ENCODE peak calls at places on chromosomes 13 and 19, in eight cellular contexts. D is neural progenitor cell, F is kidney, N is PC-3, S is GM23248, B is IMR-90, R is mesendoderm, Z is fibroblast of lung. W is an unnamed sample.

GRCh38 chr13:30898721-30899188 is 7.3 kb upstream of the MEDAG start:
- DNase-seq in D (no peak), F (no peak), N (peak; percentile 32), S (peak; percentile 97), B (peak; percentile 98), R (peak; percentile 33), Z (peak; percentile 97), W (no peak)

GRCh38 chr13:111857846-111858560 is 208.9 kb upstream of the SOX1 start:
- DNase-seq in D (no peak), F (no peak), N (no peak), S (no peak), B (no peak), R (no peak), Z (no peak), W (no peak)

GRCh38 chr19:12779162-12779993 is 4.0 kb upstream of the HOOK2 start:
- DNase-seq in D (peak; percentile 45), F (peak; percentile 91), N (peak; percentile 27), S (peak; percentile 88), B (peak; percentile 77), R (peak; percentile 71), Z (peak; percentile 85), W (no peak)

GRCh38 chr13:43374621-43375020 is 351.2 kb downstream of the DNAJC15 start:
- DNase-seq in D (no peak), F (no peak), N (no peak), S (peak; percentile 75), B (peak; percentile 64), R (no peak), Z (peak; percentile 89), W (no peak)

GRCh38 chr13:74128171-74128767 is 5.9 kb downstream of the KLF12 start:
- DNase-seq in D (no peak), F (peak; percentile 8), N (no peak), S (peak; percentile 65), B (peak; percentile 64), R (peak; percentile 10), Z (peak; percentile 90), W (no peak)

GRCh38 chr19:15779756-15780476 is 7.5 kb upstream of the OR10H5 start:
- DNase-seq in D (no peak), F (peak; percentile 88), N (peak; percentile 9), S (peak; percentile 24), B (no peak), R (no peak), Z (peak; percentile 18), W (peak; percentile 42)

GRCh38 chr19:23314505-23315241 is 64.5 kb upstream of the ZNF724 start:
- DNase-seq in D (no peak), F (no peak), N (no peak), S (no peak), B (no peak), R (no peak), Z (no peak), W (no peak)

GRCh38 chr13:22801402-22802003 is 379.3 kb upstream of the SGCG start:
- DNase-seq in D (peak; percentile 38), F (no peak), N (no peak), S (peak; percentile 34), B (peak; percentile 5), R (peak; percentile 50), Z (no peak), W (no peak)

GRCh38 chr13:57557979-57558529 is 73.5 kb upstream of the PCDH17 start:
- DNase-seq in D (peak; percentile 67), F (no peak), N (peak; percentile 6), S (peak; percentile 4), B (no peak), R (peak; percentile 69), Z (peak; percentile 1), W (peak; percentile 3)

GRCh38 chr13:94328336-94329041 is 151.0 kb downstream of the DCT start:
- DNase-seq in D (no peak), F (no peak), N (no peak), S (no peak), B (no peak), R (no peak), Z (no peak), W (no peak)

GRCh38 chr19:4972509-4973230 is 3.8 kb downstream of the KDM4B start:
- DNase-seq in D (no peak), F (no peak), N (peak; percentile 91), S (peak; percentile 88), B (peak; percentile 69), R (no peak), Z (peak; percentile 62), W (no peak)

GRCh38 chr19:4971424-4971793 is 2.5 kb downstream of the KDM4B start:
- DNase-seq in D (no peak), F (no peak), N (peak; percentile 60), S (peak; percentile 55), B (no peak), R (peak; percentile 78), Z (no peak), W (no peak)

GRCh38 chr19:4969772-4970531 is 1.0 kb downstream of the KDM4B start:
- DNase-seq in D (peak; percentile 31), F (no peak), N (peak; percentile 51), S (peak; percentile 73), B (no peak), R (no peak), Z (peak; percentile 23), W (no peak)

GRCh38 chr19:4970558-4971423 is 1.9 kb downstream of the KDM4B start:
- DNase-seq in D (peak; percentile 65), F (no peak), N (peak; percentile 49), S (peak; percentile 56), B (no peak), R (peak; percentile 33), Z (no peak), W (no peak)

DNA sequence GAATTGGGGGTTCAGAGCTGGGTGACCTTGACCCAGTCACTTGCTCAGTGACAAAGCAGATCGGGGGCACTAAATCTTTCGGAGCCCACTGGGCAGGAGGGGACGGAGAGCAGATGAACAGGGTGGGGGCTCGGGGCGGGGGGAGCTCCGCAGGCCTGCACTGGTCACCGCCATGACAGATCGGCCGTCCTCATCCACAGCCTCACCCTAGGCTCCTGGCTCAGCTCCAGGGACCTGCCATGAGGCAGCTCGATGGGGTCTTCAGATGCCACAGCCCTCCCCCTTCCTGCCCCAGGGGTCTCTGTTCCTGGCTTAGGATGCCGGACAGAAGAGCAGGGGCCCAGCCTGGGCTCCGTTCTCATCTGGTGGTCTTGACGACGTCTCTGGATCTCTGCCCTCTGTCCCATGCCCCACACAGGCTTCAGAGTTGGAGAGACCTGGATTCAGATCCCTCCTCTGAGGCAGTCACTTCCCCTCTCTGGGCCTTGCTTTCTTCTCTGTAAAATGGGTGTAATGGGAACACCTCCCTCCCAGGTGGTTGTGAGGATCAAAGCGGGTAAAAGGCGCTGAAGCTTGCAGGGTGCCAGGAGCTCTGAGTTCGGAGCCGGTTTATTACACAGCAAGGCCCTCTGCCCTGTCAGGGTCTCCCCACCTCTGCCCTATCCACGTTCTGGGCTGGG is 3.0 kb downstream of the KDM4B start:
- DNase-seq in D (no peak), F (no peak), N (no peak), S (no peak), B (no peak), R (no peak), Z (no peak), W (no peak)
- H3K9ac ChIP-seq in D (no peak overlapping the region), F (no peak overlapping the region), N (no peak overlapping the region), S (peak overlapping the region; percentile 90), B (no peak overlapping the region), R (no peak overlapping the region), Z (no peak overlapping the region), W (peak overlapping the region; percentile 6)

GRCh38 chr19:17720487-17720839 is 1.2 kb downstream of the MAP1S start:
- DNase-seq in D (no peak), F (no peak), N (no peak), S (peak; percentile 39), B (no peak), R (no peak), Z (no peak), W (no peak)
- H3K9ac ChIP-seq in D (peak overlapping the region; percentile 81), F (peak overlapping the region; percentile 43), N (peak overlapping the region; percentile 73), S (peak overlapping the region; percentile 87), B (peak overlapping the region; percentile 73), R (peak overlapping the region; percentile 57), Z (peak overlapping the region; percentile 65), W (peak overlapping the region; percentile 87)

GRCh38 chr19:3365093-3365446 is 1.3 kb upstream of the NFIC start:
- DNase-seq in D (no peak), F (no peak), N (no peak), S (no peak), B (no peak), R (no peak), Z (no peak), W (no peak)

GRCh38 chr19:3365447-3366103 is 808 bp upstream of the NFIC start:
- DNase-seq in D (no peak), F (peak; percentile 90), N (peak; percentile 52), S (peak; percentile 86), B (peak; percentile 66), R (peak; percentile 24), Z (peak; percentile 73), W (no peak)

GRCh38 chr19:3367572-3368440 is 1.4 kb downstream of the NFIC start:
- DNase-seq in D (no peak), F (no peak), N (no peak), S (peak; percentile 63), B (no peak), R (no peak), Z (no peak), W (no peak)

GRCh38 chr19:3366761-3367571 is 583 bp downstream of the NFIC start:
- DNase-seq in D (peak; percentile 65), F (peak; percentile 89), N (peak; percentile 15), S (peak; percentile 58), B (no peak), R (peak; percentile 37), Z (no peak), W (no peak)

GRCh38 chr19:3366104-3366760 is at the start of gene NFIC:
- DNase-seq in D (peak; percentile 54), F (peak; percentile 95), N (peak; percentile 50), S (peak; percentile 92), B (peak; percentile 79), R (peak; percentile 63), Z (peak; percentile 84), W (no peak)
- H3K9ac ChIP-seq in D (no peak within 1 kb of the TSS), F (peak within 1 kb of the TSS; percentile 50), N (peak within 1 kb of the TSS; percentile 95), S (peak within 1 kb of the TSS; percentile 95), B (peak within 1 kb of the TSS; percentile 97), R (no peak within 1 kb of the TSS), Z (peak within 1 kb of the TSS; percentile 73), W (peak within 1 kb of the TSS; percentile 76)

GRCh38 chr13:27855381-27855780 is 63.1 kb downstream of the GSX1 start:
- DNase-seq in D (no peak), F (no peak), N (no peak), S (no peak), B (no peak), R (no peak), Z (no peak), W (no peak)

GRCh38 chr13:27860743-27861142 is 59.1 kb upstream of the PDX1 start:
- DNase-seq in D (peak; percentile 34), F (no peak), N (no peak), S (no peak), B (no peak), R (peak; percentile 25), Z (no peak), W (no peak)

GRCh38 chr13:27858046-27858445 is 61.8 kb upstream of the PDX1 start:
- DNase-seq in D (no peak), F (no peak), N (no peak), S (no peak), B (no peak), R (no peak), Z (no peak), W (no peak)

GRCh38 chr13:27857271-27857670 is 62.5 kb upstream of the PDX1 start:
- DNase-seq in D (no peak), F (no peak), N (no peak), S (no peak), B (no peak), R (no peak), Z (no peak), W (no peak)

DNA sequence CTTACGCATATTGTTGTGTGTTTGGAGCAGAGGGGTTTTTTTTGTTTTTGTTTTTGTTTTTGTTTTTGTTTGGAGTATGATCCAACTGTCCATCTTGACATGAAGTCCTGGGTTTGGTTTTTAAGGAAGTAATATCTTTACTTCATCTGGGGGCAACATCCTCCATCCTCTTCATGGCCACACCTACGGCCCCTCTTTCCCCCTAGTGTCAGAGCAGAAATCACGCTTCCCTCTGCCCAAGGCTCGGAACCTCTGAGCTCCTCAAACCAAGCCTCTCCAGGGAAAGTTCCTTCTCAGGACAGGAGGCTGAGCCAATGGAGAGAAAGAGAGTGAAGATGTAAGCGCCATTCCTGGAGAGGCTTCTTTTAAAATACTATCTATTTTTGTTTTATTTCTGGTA is 58.6 kb upstream of the PDX1 start:
- DNase-seq in D (no peak), F (no peak), N (no peak), S (no peak), B (no peak), R (no peak), Z (no peak), W (no peak)
- H3K9ac ChIP-seq in D (no peak overlapping the region), F (no peak overlapping the region), N (no peak overlapping the region), S (no peak overlapping the region), B (no peak overlapping the region), R (no peak overlapping the region), Z (no peak overlapping the region), W (no peak overlapping the region)

W was measured in NT2/D1.